ENCODE peak calls at places on chromosomes 1 and 21, in six cellular contexts. One of them, this sample, is unnamed. For H3K27me3, the result is how much of the 10 kb centered on the place peaks cover.

GRCh38 chr1:67274623-67275325 is 32.9 kb upstream of the IL12RB2 start:
- DNase-seq in sigmoid colon: no peak
- DNase-seq in GM12878: no peak
- DNase-seq in suprapubic skin: no peak
- DNase-seq in tibial nerve: no peak
- DNase-seq in ovary: no peak
- DNase-seq in this sample: no peak

GRCh38 chr1:230548997-230549396 is 93.3 kb upstream of the COG2 start:
- DNase-seq in GM12878: no peak
- DNase-seq in tibial nerve: no peak
- DNase-seq in sigmoid colon: no peak
- DNase-seq in ovary: no peak
- DNase-seq in suprapubic skin: no peak
- DNase-seq in this sample: peak

GRCh38 chr1:117205368-117205767 is 5.4 kb downstream of the VTCN1 start:
- DNase-seq in sigmoid colon: no peak
- DNase-seq in tibial nerve: no peak
- DNase-seq in GM12878: no peak
- DNase-seq in ovary: no peak
- DNase-seq in suprapubic skin: no peak
- DNase-seq in this sample: no peak

GRCh38 chr1:1178794-1179331 is 5.2 kb downstream of the TTLL10 start:
- DNase-seq in sigmoid colon: no peak
- DNase-seq in suprapubic skin: no peak
- DNase-seq in ovary: no peak
- DNase-seq in GM12878: no peak
- DNase-seq in tibial nerve: no peak
- DNase-seq in this sample: no peak

GRCh38 chr1:46550751-46551231 is 656 bp downstream of the KNCN start:
- DNase-seq in GM12878: no peak
- DNase-seq in tibial nerve: no peak
- DNase-seq in ovary: no peak
- DNase-seq in sigmoid colon: no peak
- DNase-seq in suprapubic skin: no peak
- DNase-seq in this sample: no peak

GRCh38 chr21:31879251-31879650 is 6.4 kb downstream of the HUNK start:
- DNase-seq in ovary: no peak
- DNase-seq in GM12878: no peak
- DNase-seq in sigmoid colon: no peak
- DNase-seq in tibial nerve: no peak
- DNase-seq in suprapubic skin: no peak
- DNase-seq in this sample: no peak

GRCh38 chr1:228841632-228842031 is 106.4 kb downstream of the RHOU start:
- DNase-seq in tibial nerve: no peak
- DNase-seq in GM12878: no peak
- DNase-seq in ovary: no peak
- DNase-seq in sigmoid colon: no peak
- DNase-seq in suprapubic skin: no peak
- DNase-seq in this sample: no peak

GRCh38 chr1:151867785-151868403 is 14.4 kb upstream of the THEM5 start:
- DNase-seq in GM12878: no peak
- DNase-seq in sigmoid colon: no peak
- DNase-seq in ovary: no peak
- DNase-seq in suprapubic skin: no peak
- DNase-seq in tibial nerve: no peak
- DNase-seq in this sample: no peak

GRCh38 chr1:155509064-155509463 is 53.5 kb downstream of the ASH1L start:
- DNase-seq in suprapubic skin: no peak
- DNase-seq in sigmoid colon: no peak
- DNase-seq in GM12878: no peak
- DNase-seq in tibial nerve: no peak
- DNase-seq in ovary: no peak
- DNase-seq in this sample: no peak

GRCh38 chr1:186014370-186015030 is 280.3 kb downstream of the HMCN1 start:
- DNase-seq in tibial nerve: no peak
- DNase-seq in suprapubic skin: no peak
- DNase-seq in sigmoid colon: no peak
- DNase-seq in GM12878: no peak
- DNase-seq in ovary: no peak
- DNase-seq in this sample: no peak

GRCh38 chr1:235054961-235055360 is 73.7 kb downstream of the TOMM20 start:
- DNase-seq in sigmoid colon: no peak
- DNase-seq in suprapubic skin: no peak
- DNase-seq in ovary: no peak
- DNase-seq in GM12878: no peak
- DNase-seq in tibial nerve: no peak
- DNase-seq in this sample: no peak

GRCh38 chr1:116020668-116021272 is 44.5 kb downstream of the SLC22A15 start:
- DNase-seq in GM12878: no peak
- DNase-seq in ovary: no peak
- DNase-seq in tibial nerve: no peak
- DNase-seq in sigmoid colon: no peak
- DNase-seq in suprapubic skin: peak
- DNase-seq in this sample: peak

GRCh38 chr21:19245188-19245580 is 841.6 kb upstream of the TMPRSS15 start:
- DNase-seq in tibial nerve: no peak
- DNase-seq in ovary: no peak
- DNase-seq in sigmoid colon: no peak
- DNase-seq in GM12878: no peak
- DNase-seq in suprapubic skin: no peak
- DNase-seq in this sample: no peak

GRCh38 chr21:42220138-42220701 is 1.3 kb downstream of the ABCG1 start:
- DNase-seq in ovary: peak
- DNase-seq in sigmoid colon: peak
- DNase-seq in GM12878: no peak
- DNase-seq in suprapubic skin: peak
- DNase-seq in tibial nerve: no peak
- DNase-seq in this sample: peak

GRCh38 chr21:41054206-41054605 is 113.8 kb upstream of the BACE2 start:
- DNase-seq in GM12878: no peak
- DNase-seq in suprapubic skin: no peak
- DNase-seq in sigmoid colon: no peak
- DNase-seq in tibial nerve: no peak
- DNase-seq in ovary: no peak
- DNase-seq in this sample: no peak

GRCh38 chr1:235500971-235501540 is 3.2 kb downstream of the B3GALNT2 start:
- DNase-seq in suprapubic skin: no peak
- DNase-seq in sigmoid colon: no peak
- DNase-seq in tibial nerve: no peak
- DNase-seq in ovary: no peak
- DNase-seq in GM12878: no peak
- DNase-seq in this sample: no peak

DNA sequence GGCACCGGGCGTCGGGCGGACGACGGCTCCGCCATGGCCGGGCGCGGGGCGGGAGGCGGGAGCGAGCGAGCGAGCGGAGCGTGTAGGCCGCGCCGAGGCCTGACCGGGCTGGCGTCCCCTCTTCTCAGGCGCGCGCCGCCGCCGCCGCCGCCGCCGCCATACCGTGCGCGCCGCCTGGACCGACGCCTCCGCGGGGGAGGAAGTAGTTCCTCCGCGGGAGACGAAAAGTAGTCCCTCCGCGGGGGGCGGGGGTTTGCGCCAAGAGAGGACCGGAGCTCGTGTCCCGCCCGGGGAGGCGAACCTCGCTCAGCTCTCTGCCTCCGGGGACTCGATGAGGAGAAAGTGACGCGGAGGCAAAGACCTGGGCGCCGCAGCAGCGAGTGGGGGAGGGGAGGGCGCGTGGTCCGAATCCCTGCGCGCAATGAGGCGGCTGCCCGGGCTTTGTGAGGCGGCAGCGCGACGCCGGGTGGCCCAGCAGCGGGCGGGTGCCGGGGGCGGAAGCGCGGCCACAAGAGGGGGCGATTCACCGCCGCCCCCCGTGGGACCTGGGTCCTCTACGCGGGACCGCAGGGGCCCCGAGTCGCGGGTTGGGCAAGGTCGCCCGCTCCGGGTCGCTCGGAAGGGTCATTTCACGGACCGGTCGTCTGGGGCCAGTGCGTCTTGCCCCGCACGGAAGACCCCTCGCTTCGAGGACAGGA is at the start of gene BRWD1:
- DNase-seq in tibial nerve: peak
- DNase-seq in sigmoid colon: peak
- DNase-seq in GM12878: no peak
- DNase-seq in ovary: peak
- DNase-seq in suprapubic skin: peak
- DNase-seq in this sample: peak
- TF ChIP-seq EP300 in tibial nerve: no peak
- TF ChIP-seq EP300 in sigmoid colon: no peak
- TF ChIP-seq EP300 in GM12878: no peak
- TF ChIP-seq EP300 in ovary: peak
- TF ChIP-seq EP300 in suprapubic skin: no peak
- TF ChIP-seq EP300 in this sample: no peak

GRCh38 chr1:32107742-32108661 is at the start of gene KPNA6:
- DNase-seq in tibial nerve: peak
- DNase-seq in ovary: peak
- DNase-seq in GM12878: peak
- DNase-seq in sigmoid colon: peak
- DNase-seq in suprapubic skin: peak
- DNase-seq in this sample: peak
- H3K4me3 ChIP-seq in tibial nerve: peak
- H3K4me3 ChIP-seq in ovary: peak
- H3K4me3 ChIP-seq in GM12878: peak
- H3K4me3 ChIP-seq in sigmoid colon: peak
- H3K4me3 ChIP-seq in suprapubic skin: peak
- H3K4me3 ChIP-seq in this sample: peak

GRCh38 chr1:31548899-31549806 is 27.2 kb upstream of the TINAGL1 start:
- DNase-seq in ovary: peak
- DNase-seq in tibial nerve: peak
- DNase-seq in suprapubic skin: no peak
- DNase-seq in GM12878: peak
- DNase-seq in sigmoid colon: peak
- DNase-seq in this sample: peak

GRCh38 chr1:31552489-31552888 is 23.8 kb upstream of the TINAGL1 start:
- DNase-seq in tibial nerve: no peak
- DNase-seq in ovary: no peak
- DNase-seq in suprapubic skin: no peak
- DNase-seq in GM12878: no peak
- DNase-seq in sigmoid colon: no peak
- DNase-seq in this sample: no peak

GRCh38 chr1:31548518-31548898 is 27.8 kb upstream of the TINAGL1 start:
- DNase-seq in GM12878: no peak
- DNase-seq in sigmoid colon: no peak
- DNase-seq in suprapubic skin: no peak
- DNase-seq in ovary: peak
- DNase-seq in tibial nerve: no peak
- DNase-seq in this sample: no peak

GRCh38 chr1:31549807-31550620 is 26.3 kb upstream of the TINAGL1 start:
- DNase-seq in sigmoid colon: no peak
- DNase-seq in ovary: no peak
- DNase-seq in suprapubic skin: no peak
- DNase-seq in GM12878: peak
- DNase-seq in tibial nerve: no peak
- DNase-seq in this sample: no peak

GRCh38 chr1:31551206-31551605 is 25.1 kb upstream of the TINAGL1 start:
- DNase-seq in suprapubic skin: no peak
- DNase-seq in sigmoid colon: no peak
- DNase-seq in ovary: no peak
- DNase-seq in GM12878: no peak
- DNase-seq in tibial nerve: no peak
- DNase-seq in this sample: no peak
- H3K27me3 ChIP-seq in suprapubic skin: under half
- H3K27me3 ChIP-seq in sigmoid colon: under half
- H3K27me3 ChIP-seq in ovary: under half
- H3K27me3 ChIP-seq in GM12878: under half
- H3K27me3 ChIP-seq in tibial nerve: under half
- H3K27me3 ChIP-seq in this sample: under half

GRCh38 chr1:161676958-161677689 is 14.2 kb downstream of the FCGR2B start:
- DNase-seq in suprapubic skin: no peak
- DNase-seq in sigmoid colon: no peak
- DNase-seq in tibial nerve: no peak
- DNase-seq in ovary: no peak
- DNase-seq in GM12878: no peak
- DNase-seq in this sample: peak
- TF ChIP-seq EP300 in suprapubic skin: no peak
- TF ChIP-seq EP300 in sigmoid colon: no peak
- TF ChIP-seq EP300 in tibial nerve: no peak
- TF ChIP-seq EP300 in ovary: no peak
- TF ChIP-seq EP300 in GM12878: no peak
- TF ChIP-seq EP300 in this sample: no peak

GRCh38 chr1:30746212-30747027 is 11.2 kb downstream of the LAPTM5 start:
- DNase-seq in tibial nerve: no peak
- DNase-seq in ovary: no peak
- DNase-seq in GM12878: no peak
- DNase-seq in suprapubic skin: no peak
- DNase-seq in sigmoid colon: no peak
- DNase-seq in this sample: no peak

GRCh38 chr1:30747028-30748008 is 10.3 kb downstream of the LAPTM5 start:
- DNase-seq in ovary: no peak
- DNase-seq in sigmoid colon: no peak
- DNase-seq in tibial nerve: no peak
- DNase-seq in suprapubic skin: no peak
- DNase-seq in GM12878: no peak
- DNase-seq in this sample: no peak

GRCh38 chr1:30749691-30750583 is 7.6 kb downstream of the LAPTM5 start:
- DNase-seq in suprapubic skin: no peak
- DNase-seq in ovary: no peak
- DNase-seq in GM12878: no peak
- DNase-seq in tibial nerve: no peak
- DNase-seq in sigmoid colon: no peak
- DNase-seq in this sample: no peak

GRCh38 chr1:30748699-30749401 is 8.7 kb downstream of the LAPTM5 start:
- DNase-seq in sigmoid colon: no peak
- DNase-seq in ovary: no peak
- DNase-seq in suprapubic skin: no peak
- DNase-seq in tibial nerve: no peak
- DNase-seq in GM12878: no peak
- DNase-seq in this sample: no peak

GRCh38 chr1:30748098-30748698 is 9.4 kb downstream of the LAPTM5 start:
- DNase-seq in ovary: no peak
- DNase-seq in GM12878: no peak
- DNase-seq in sigmoid colon: no peak
- DNase-seq in suprapubic skin: no peak
- DNase-seq in tibial nerve: no peak
- DNase-seq in this sample: no peak
- H3K4me3 ChIP-seq in ovary: no peak
- H3K4me3 ChIP-seq in GM12878: peak
- H3K4me3 ChIP-seq in sigmoid colon: no peak
- H3K4me3 ChIP-seq in suprapubic skin: no peak
- H3K4me3 ChIP-seq in tibial nerve: no peak
- H3K4me3 ChIP-seq in this sample: no peak

GRCh38 chr21:38664821-38665220 is 140.9 kb upstream of the ETS2 start:
- DNase-seq in tibial nerve: no peak
- DNase-seq in suprapubic skin: no peak
- DNase-seq in ovary: no peak
- DNase-seq in sigmoid colon: no peak
- DNase-seq in GM12878: no peak
- DNase-seq in this sample: no peak
- H3K27me3 ChIP-seq in tibial nerve: under half
- H3K27me3 ChIP-seq in suprapubic skin: under half
- H3K27me3 ChIP-seq in ovary: under half
- H3K27me3 ChIP-seq in sigmoid colon: under half
- H3K27me3 ChIP-seq in GM12878: under half
- H3K27me3 ChIP-seq in this sample: under half

GRCh38 chr1:4778056-4778455 is 123.6 kb downstream of the AJAP1 start:
- DNase-seq in GM12878: no peak
- DNase-seq in sigmoid colon: no peak
- DNase-seq in ovary: peak
- DNase-seq in tibial nerve: no peak
- DNase-seq in suprapubic skin: no peak
- DNase-seq in this sample: no peak
- TF ChIP-seq EP300 in GM12878: no peak
- TF ChIP-seq EP300 in sigmoid colon: no peak
- TF ChIP-seq EP300 in ovary: no peak
- TF ChIP-seq EP300 in tibial nerve: no peak
- TF ChIP-seq EP300 in suprapubic skin: no peak
- TF ChIP-seq EP300 in this sample: no peak